ENCODE peak calls at places on chromosomes 16 and 17, in six cellular contexts. E is GM23338, T is head of caudate nucleus, S is GDM1, B is left colon, W is endothelial cell. K is an unnamed sample.
A peak's percentile ranks its signal among the peaks of the same experiment; 100 is the strongest.

GRCh38 chr17:27743288-27743885 is 56.9 kb downstream of the NOS2 start:
- DNase-seq in T (no peak), S (peak; percentile 15), B (no peak), E (no peak), W (no peak), K (no peak)

GRCh38 chr17:49557204-49558024 is 18.3 kb upstream of the NXPH3 start:
- DNase-seq in T (peak; percentile 55), S (peak; percentile 41), E (peak; percentile 92), W (peak; percentile 61), B (no peak), K (no peak)

GRCh38 chr17:58184308-58184985 is 8.1 kb upstream of the EPX start:
- DNase-seq in B (no peak), S (peak; percentile 7), E (peak; percentile 61), W (no peak), T (no peak), K (no peak)

GRCh38 chr16:88921603-88921995 is 55.1 kb upstream of the PABPN1L start:
- DNase-seq in W (no peak), E (no peak), B (no peak), T (no peak), S (no peak), K (no peak)

GRCh38 chr17:77363821-77364361 is 223.1 kb downstream of the SEC14L1 start:
- DNase-seq in T (no peak), S (no peak), W (no peak), B (no peak), E (no peak), K (peak; percentile 28)

GRCh38 chr17:73203788-73204479 is 11.1 kb downstream of the COG1 start:
- DNase-seq in W (no peak), T (no peak), S (no peak), E (no peak), B (no peak), K (no peak)

GRCh38 chr17:28347261-28347891 is 10.0 kb downstream of the POLDIP2 start:
- DNase-seq in E (no peak), W (no peak), T (no peak), S (no peak), B (no peak), K (peak; percentile 42)

GRCh38 chr16:55379876-55380390 is 55.9 kb downstream of the IRX6 start:
- DNase-seq in T (no peak), S (no peak), W (no peak), B (no peak), E (no peak), K (no peak)

GRCh38 chr17:49371178-49371834 is 9.3 kb upstream of the ZNF652 start:
- DNase-seq in E (peak; percentile 98), W (no peak), T (no peak), S (no peak), B (no peak), K (no peak)

GRCh38 chr17:74417178-74418045 is 14.5 kb upstream of the GPRC5C start:
- DNase-seq in T (no peak), W (no peak), E (no peak), S (no peak), B (peak; percentile 69), K (peak; percentile 25)

GRCh38 chr17:28407130-28407973 is 1.3 kb upstream of the SLC46A1 start:
- DNase-seq in W (no peak), S (no peak), E (peak; percentile 68), B (no peak), T (no peak), K (no peak)

GRCh38 chr17:76772842-76773521 is 35.1 kb downstream of the MFSD11 start:
- DNase-seq in B (no peak), T (no peak), W (no peak), E (no peak), S (no peak), K (no peak)